ENCODE peak calls at places on chromosomes 3 and 15, in eight cellular contexts. One of them, this sample, is unnamed.

GRCh38 chr3:159785276-159785675 is 203.4 kb upstream of the IL12A start:
- DNase-seq in A549: no peak
- DNase-seq in epithelial cell of esophagus: peak
- DNase-seq in natural killer cell: no peak
- DNase-seq in astrocyte of the spinal cord: no peak
- DNase-seq in endothelial cell: no peak
- DNase-seq in GM20000: no peak
- DNase-seq in hepatocyte: no peak
- DNase-seq in this sample: no peak

GRCh38 chr3:186619787-186620212 is 6.9 kb downstream of the AHSG start:
- DNase-seq in A549: no peak
- DNase-seq in epithelial cell of esophagus: no peak
- DNase-seq in natural killer cell: no peak
- DNase-seq in astrocyte of the spinal cord: no peak
- DNase-seq in endothelial cell: no peak
- DNase-seq in GM20000: no peak
- DNase-seq in hepatocyte: no peak
- DNase-seq in this sample: no peak

GRCh38 chr3:82685761-82686160 is 924.3 kb upstream of the GBE1 start:
- DNase-seq in A549: no peak
- DNase-seq in epithelial cell of esophagus: no peak
- DNase-seq in natural killer cell: no peak
- DNase-seq in astrocyte of the spinal cord: no peak
- DNase-seq in endothelial cell: no peak
- DNase-seq in GM20000: no peak
- DNase-seq in hepatocyte: no peak
- DNase-seq in this sample: no peak

GRCh38 chr15:65981837-65982696 is 112.8 kb downstream of the RAB11A start:
- DNase-seq in A549: peak
- DNase-seq in epithelial cell of esophagus: peak
- DNase-seq in natural killer cell: no peak
- DNase-seq in astrocyte of the spinal cord: no peak
- DNase-seq in endothelial cell: peak
- DNase-seq in GM20000: peak
- DNase-seq in hepatocyte: peak
- DNase-seq in this sample: peak

GRCh38 chr3:147838650-147839049 is 429.5 kb downstream of the ZIC1 start:
- DNase-seq in A549: no peak
- DNase-seq in epithelial cell of esophagus: peak
- DNase-seq in natural killer cell: no peak
- DNase-seq in astrocyte of the spinal cord: no peak
- DNase-seq in endothelial cell: no peak
- DNase-seq in GM20000: no peak
- DNase-seq in hepatocyte: peak
- DNase-seq in this sample: no peak

GRCh38 chr3:23389089-23389488 is 186.0 kb downstream of the UBE2E2 start:
- DNase-seq in A549: no peak
- DNase-seq in epithelial cell of esophagus: peak
- DNase-seq in natural killer cell: no peak
- DNase-seq in astrocyte of the spinal cord: no peak
- DNase-seq in endothelial cell: peak
- DNase-seq in GM20000: no peak
- DNase-seq in hepatocyte: no peak
- DNase-seq in this sample: no peak

GRCh38 chr3:170767576-170767941 is 102.4 kb downstream of the RPL22L1 start:
- DNase-seq in A549: no peak
- DNase-seq in epithelial cell of esophagus: no peak
- DNase-seq in natural killer cell: no peak
- DNase-seq in astrocyte of the spinal cord: no peak
- DNase-seq in endothelial cell: no peak
- DNase-seq in GM20000: no peak
- DNase-seq in hepatocyte: no peak
- DNase-seq in this sample: no peak

GRCh38 chr15:60512937-60513336 is 34.0 kb upstream of the ICE2 start:
- DNase-seq in A549: no peak
- DNase-seq in epithelial cell of esophagus: no peak
- DNase-seq in natural killer cell: no peak
- DNase-seq in astrocyte of the spinal cord: no peak
- DNase-seq in endothelial cell: no peak
- DNase-seq in GM20000: no peak
- DNase-seq in hepatocyte: no peak
- DNase-seq in this sample: no peak

GRCh38 chr3:31412832-31413231 is 119.9 kb upstream of the STT3B start:
- DNase-seq in A549: no peak
- DNase-seq in epithelial cell of esophagus: peak
- DNase-seq in natural killer cell: no peak
- DNase-seq in astrocyte of the spinal cord: no peak
- DNase-seq in endothelial cell: no peak
- DNase-seq in GM20000: no peak
- DNase-seq in hepatocyte: no peak
- DNase-seq in this sample: no peak

GRCh38 chr15:63909819-63910437 is 76.2 kb upstream of the HERC1 start:
- DNase-seq in A549: no peak
- DNase-seq in epithelial cell of esophagus: no peak
- DNase-seq in natural killer cell: no peak
- DNase-seq in astrocyte of the spinal cord: peak
- DNase-seq in endothelial cell: no peak
- DNase-seq in GM20000: no peak
- DNase-seq in hepatocyte: peak
- DNase-seq in this sample: no peak

GRCh38 chr15:39171944-39172368 is 408.9 kb upstream of the THBS1 start:
- DNase-seq in A549: peak
- DNase-seq in epithelial cell of esophagus: peak
- DNase-seq in natural killer cell: no peak
- DNase-seq in astrocyte of the spinal cord: peak
- DNase-seq in endothelial cell: peak
- DNase-seq in GM20000: no peak
- DNase-seq in hepatocyte: peak
- DNase-seq in this sample: peak

GRCh38 chr3:48398701-48399386 is 26.8 kb downstream of the FBXW12 start:
- DNase-seq in A549: no peak
- DNase-seq in epithelial cell of esophagus: no peak
- DNase-seq in natural killer cell: peak
- DNase-seq in astrocyte of the spinal cord: no peak
- DNase-seq in endothelial cell: no peak
- DNase-seq in GM20000: no peak
- DNase-seq in hepatocyte: peak
- DNase-seq in this sample: no peak

GRCh38 chr15:65305144-65305758 is 774 bp downstream of the RNU5B-1 start:
- DNase-seq in A549: peak
- DNase-seq in epithelial cell of esophagus: no peak
- DNase-seq in natural killer cell: no peak
- DNase-seq in astrocyte of the spinal cord: no peak
- DNase-seq in endothelial cell: no peak
- DNase-seq in GM20000: no peak
- DNase-seq in hepatocyte: no peak
- DNase-seq in this sample: peak

GRCh38 chr3:150495563-150496168 is 50.6 kb downstream of the SERP1 start:
- DNase-seq in A549: peak
- DNase-seq in epithelial cell of esophagus: peak
- DNase-seq in natural killer cell: no peak
- DNase-seq in astrocyte of the spinal cord: peak
- DNase-seq in endothelial cell: peak
- DNase-seq in GM20000: peak
- DNase-seq in hepatocyte: peak
- DNase-seq in this sample: peak

GRCh38 chr15:39586387-39587171 is 5.7 kb downstream of the THBS1 start:
- DNase-seq in A549: no peak
- DNase-seq in epithelial cell of esophagus: peak
- DNase-seq in natural killer cell: no peak
- DNase-seq in astrocyte of the spinal cord: peak
- DNase-seq in endothelial cell: no peak
- DNase-seq in GM20000: no peak
- DNase-seq in hepatocyte: no peak
- DNase-seq in this sample: no peak

GRCh38 chr15:52020253-52021085 is 1.4 kb downstream of the MAPK6 start:
- DNase-seq in A549: no peak
- DNase-seq in epithelial cell of esophagus: no peak
- DNase-seq in natural killer cell: no peak
- DNase-seq in astrocyte of the spinal cord: no peak
- DNase-seq in endothelial cell: no peak
- DNase-seq in GM20000: peak
- DNase-seq in hepatocyte: no peak
- DNase-seq in this sample: no peak

GRCh38 chr3:160801386-160802118 is 45.5 kb downstream of the PPM1L start:
- DNase-seq in A549: no peak
- DNase-seq in epithelial cell of esophagus: peak
- DNase-seq in natural killer cell: peak
- DNase-seq in astrocyte of the spinal cord: peak
- DNase-seq in endothelial cell: no peak
- DNase-seq in GM20000: peak
- DNase-seq in hepatocyte: peak
- DNase-seq in this sample: no peak

GRCh38 chr3:179811321-179812095 is 158.7 kb downstream of the USP13 start:
- DNase-seq in A549: peak
- DNase-seq in epithelial cell of esophagus: peak
- DNase-seq in natural killer cell: no peak
- DNase-seq in astrocyte of the spinal cord: peak
- DNase-seq in endothelial cell: peak
- DNase-seq in GM20000: peak
- DNase-seq in hepatocyte: peak
- DNase-seq in this sample: peak

GRCh38 chr3:126678691-126679317 is 23.9 kb upstream of the TXNRD3 start:
- DNase-seq in A549: no peak
- DNase-seq in epithelial cell of esophagus: no peak
- DNase-seq in natural killer cell: no peak
- DNase-seq in astrocyte of the spinal cord: no peak
- DNase-seq in endothelial cell: no peak
- DNase-seq in GM20000: no peak
- DNase-seq in hepatocyte: no peak
- DNase-seq in this sample: peak

GRCh38 chr3:182979719-182980191 is 583 bp downstream of the DCUN1D1 start:
- DNase-seq in A549: peak
- DNase-seq in epithelial cell of esophagus: peak
- DNase-seq in natural killer cell: no peak
- DNase-seq in astrocyte of the spinal cord: peak
- DNase-seq in endothelial cell: peak
- DNase-seq in GM20000: peak
- DNase-seq in hepatocyte: peak
- DNase-seq in this sample: peak

GRCh38 chr3:81651139-81651538 is 110.3 kb downstream of the GBE1 start:
- DNase-seq in A549: no peak
- DNase-seq in epithelial cell of esophagus: no peak
- DNase-seq in natural killer cell: no peak
- DNase-seq in astrocyte of the spinal cord: no peak
- DNase-seq in endothelial cell: no peak
- DNase-seq in GM20000: no peak
- DNase-seq in hepatocyte: no peak
- DNase-seq in this sample: no peak

GRCh38 chr3:189862385-189863023 is 231.3 kb downstream of the TP63 start:
- DNase-seq in A549: no peak
- DNase-seq in epithelial cell of esophagus: peak
- DNase-seq in natural killer cell: no peak
- DNase-seq in astrocyte of the spinal cord: peak
- DNase-seq in endothelial cell: no peak
- DNase-seq in GM20000: no peak
- DNase-seq in hepatocyte: no peak
- DNase-seq in this sample: no peak

DNA sequence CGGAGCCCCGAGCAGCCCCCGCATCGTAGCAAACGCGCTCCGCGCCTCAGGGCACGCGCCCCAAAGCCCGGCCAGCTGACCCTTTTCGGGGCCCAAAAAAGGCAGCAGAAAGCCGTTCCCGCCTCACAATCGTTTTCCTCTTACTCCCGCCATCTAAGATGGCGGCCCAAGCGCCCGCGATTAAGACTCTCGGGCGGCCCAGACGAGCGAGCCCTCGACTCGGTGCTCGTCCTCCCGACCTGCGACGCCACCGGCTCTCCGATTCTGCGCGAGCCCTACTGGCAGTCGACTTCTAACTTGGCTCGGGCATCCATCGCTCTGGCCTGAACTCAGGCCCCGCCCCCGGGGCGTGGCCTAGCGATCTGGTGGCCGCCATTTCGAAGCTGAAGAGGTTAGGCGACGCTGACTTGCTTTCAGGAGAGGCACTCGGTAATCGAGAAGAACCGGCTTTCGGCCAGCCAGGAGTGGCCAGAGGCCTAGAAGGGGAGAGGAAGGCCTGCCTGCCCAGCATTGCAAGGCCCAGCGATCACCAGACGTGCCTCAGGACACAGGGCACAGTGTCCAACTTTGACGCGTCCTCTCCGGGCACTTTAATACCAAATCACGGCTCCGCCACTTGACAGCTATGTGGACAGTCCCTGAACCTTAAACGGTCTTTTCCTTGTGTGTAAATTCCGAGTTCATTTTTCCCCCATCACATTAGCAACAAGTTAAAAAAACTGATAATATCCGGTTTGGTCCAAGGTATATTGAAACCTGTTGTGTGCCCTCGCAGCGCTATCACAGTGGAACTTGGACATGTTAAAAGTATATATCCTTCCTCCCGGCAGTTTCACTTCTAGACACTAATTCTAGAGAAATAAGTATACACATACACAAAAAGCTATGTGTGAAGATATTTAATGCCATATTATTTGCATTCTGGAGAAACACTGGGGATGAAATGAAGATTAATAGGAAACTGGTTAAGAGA is at the start of gene RAF1:
- DNase-seq in A549: peak
- DNase-seq in epithelial cell of esophagus: peak
- DNase-seq in natural killer cell: peak
- DNase-seq in astrocyte of the spinal cord: peak
- DNase-seq in endothelial cell: peak
- DNase-seq in GM20000: peak
- DNase-seq in hepatocyte: peak
- DNase-seq in this sample: peak
- TF ChIP-seq CTCF in A549: no peak
- TF ChIP-seq CTCF in epithelial cell of esophagus: peak
- TF ChIP-seq CTCF in natural killer cell: no peak
- TF ChIP-seq CTCF in astrocyte of the spinal cord: no peak
- TF ChIP-seq CTCF in endothelial cell: no peak
- TF ChIP-seq CTCF in GM20000: no peak
- TF ChIP-seq CTCF in hepatocyte: no peak
- TF ChIP-seq CTCF in this sample: no peak

GRCh38 chr3:143885803-143886427 is 37.6 kb upstream of the SLC9A9 start:
- DNase-seq in A549: peak
- DNase-seq in epithelial cell of esophagus: peak
- DNase-seq in natural killer cell: no peak
- DNase-seq in astrocyte of the spinal cord: peak
- DNase-seq in endothelial cell: peak
- DNase-seq in GM20000: peak
- DNase-seq in hepatocyte: peak
- DNase-seq in this sample: peak
- TF ChIP-seq CTCF in A549: peak
- TF ChIP-seq CTCF in epithelial cell of esophagus: peak
- TF ChIP-seq CTCF in natural killer cell: peak
- TF ChIP-seq CTCF in astrocyte of the spinal cord: peak
- TF ChIP-seq CTCF in endothelial cell: peak
- TF ChIP-seq CTCF in GM20000: peak
- TF ChIP-seq CTCF in hepatocyte: peak
- TF ChIP-seq CTCF in this sample: peak

GRCh38 chr15:72979754-72980153 is 72.5 kb upstream of the NEO1 start:
- DNase-seq in A549: no peak
- DNase-seq in epithelial cell of esophagus: no peak
- DNase-seq in natural killer cell: no peak
- DNase-seq in astrocyte of the spinal cord: no peak
- DNase-seq in endothelial cell: no peak
- DNase-seq in GM20000: no peak
- DNase-seq in hepatocyte: no peak
- DNase-seq in this sample: no peak
- TF ChIP-seq CTCF in A549: no peak
- TF ChIP-seq CTCF in epithelial cell of esophagus: no peak
- TF ChIP-seq CTCF in natural killer cell: no peak
- TF ChIP-seq CTCF in astrocyte of the spinal cord: no peak
- TF ChIP-seq CTCF in endothelial cell: no peak
- TF ChIP-seq CTCF in GM20000: no peak
- TF ChIP-seq CTCF in hepatocyte: no peak
- TF ChIP-seq CTCF in this sample: no peak

GRCh38 chr3:11095932-11096265 is 58.4 kb upstream of the HRH1 start:
- DNase-seq in A549: no peak
- DNase-seq in epithelial cell of esophagus: no peak
- DNase-seq in natural killer cell: no peak
- DNase-seq in astrocyte of the spinal cord: no peak
- DNase-seq in endothelial cell: no peak
- DNase-seq in GM20000: no peak
- DNase-seq in hepatocyte: no peak
- DNase-seq in this sample: no peak
- TF ChIP-seq CTCF in A549: peak
- TF ChIP-seq CTCF in epithelial cell of esophagus: peak
- TF ChIP-seq CTCF in natural killer cell: no peak
- TF ChIP-seq CTCF in astrocyte of the spinal cord: peak
- TF ChIP-seq CTCF in endothelial cell: no peak
- TF ChIP-seq CTCF in GM20000: no peak
- TF ChIP-seq CTCF in hepatocyte: no peak
- TF ChIP-seq CTCF in this sample: no peak

This sample was measured in Calu3.